ENCODE peak calls at places on chromosomes 16 and 17, in nine cellular contexts. A, S, R, V, D, I, B, L and F are unnamed samples.

GRCh38 chr16:2243031-2243528 is 6.8 kb downstream of the DNASE1L2 start:
- DNase-seq in A (no peak), S (no peak), R (no peak), V (no peak), D (no peak), I (no peak), B (no peak), L (no peak), F (no peak)

GRCh38 chr17:43220511-43221125 is 7.8 kb downstream of the CCDC200 start:
- DNase-seq in A (no peak), S (no peak), R (no peak), V (no peak), D (no peak), I (no peak), B (no peak), L (no peak), F (no peak)

GRCh38 chr16:87457724-87458423 is 35.0 kb downstream of the ZCCHC14 start:
- DNase-seq in A (no peak), S (peak), R (no peak), V (peak), D (peak), I (no peak), B (no peak), L (no peak), F (no peak)

GRCh38 chr17:61833536-61834203 is 29.7 kb downstream of the BRIP1 start:
- DNase-seq in A (no peak), S (no peak), R (no peak), V (no peak), D (peak), I (no peak), B (no peak), L (no peak), F (no peak)

GRCh38 chr17:34580685-34581445 is 1.5 kb downstream of the TMEM132E start:
- DNase-seq in A (no peak), S (no peak), R (no peak), V (no peak), D (peak), I (peak), B (no peak), L (no peak), F (no peak)

GRCh38 chr17:5418858-5419355 is 555 bp downstream of the NUP88 start:
- DNase-seq in A (peak), S (no peak), R (no peak), V (peak), D (peak), I (peak), B (no peak), L (peak), F (no peak)

GRCh38 chr17:41837761-41838538 is at the start of gene KLHL10:
- DNase-seq in A (no peak), S (no peak), R (no peak), V (no peak), D (no peak), I (no peak), B (no peak), L (no peak), F (no peak)

GRCh38 chr16:89575247-89576172 is at the start of gene CPNE7:
- DNase-seq in A (no peak), S (no peak), R (no peak), V (no peak), D (peak), I (peak), B (no peak), L (no peak), F (no peak)

GRCh38 chr16:77986021-77986420 is 36.3 kb upstream of the CLEC3A start:
- DNase-seq in A (no peak), S (no peak), R (no peak), V (no peak), D (no peak), I (no peak), B (no peak), L (no peak), F (no peak)

GRCh38 chr17:49715221-49715620 is 7.5 kb upstream of the SLC35B1 start:
- DNase-seq in A (no peak), S (no peak), R (no peak), V (peak), D (no peak), I (no peak), B (no peak), L (no peak), F (no peak)

GRCh38 chr17:49836111-49837030 is 11.5 kb downstream of the TAC4 start:
- DNase-seq in A (no peak), S (no peak), R (peak), V (no peak), D (peak), I (no peak), B (no peak), L (no peak), F (no peak)

GRCh38 chr16:12489362-12489761 is 314.3 kb downstream of the CPPED1 start:
- DNase-seq in A (no peak), S (no peak), R (no peak), V (no peak), D (no peak), I (no peak), B (no peak), L (no peak), F (no peak)

GRCh38 chr16:1771072-1771863 is at the start of gene NME3:
- DNase-seq in A (peak), S (peak), R (peak), V (peak), D (peak), I (peak), B (no peak), L (peak), F (peak)

GRCh38 chr17:63930951-63931575 is 1.1 kb downstream of the CD79B start:
- DNase-seq in A (peak), S (no peak), R (peak), V (no peak), D (peak), I (no peak), B (no peak), L (peak), F (peak)

GRCh38 chr16:70523621-70524405 is at the start of gene SF3B3:
- DNase-seq in A (peak), S (no peak), R (peak), V (peak), D (no peak), I (peak), B (peak), L (no peak), F (peak)

GRCh38 chr17:31392002-31392855 is 754 bp downstream of the RAB11FIP4 start:
- DNase-seq in A (no peak), S (no peak), R (peak), V (no peak), D (no peak), I (no peak), B (no peak), L (no peak), F (no peak)

GRCh38 chr17:79659376-79659775 is 48.5 kb upstream of the RBFOX3 start:
- DNase-seq in A (no peak), S (no peak), R (no peak), V (no peak), D (no peak), I (no peak), B (no peak), L (no peak), F (no peak)

GRCh38 chr17:48044851-48045250 is 3.3 kb upstream of the NFE2L1 start:
- DNase-seq in A (no peak), S (no peak), R (no peak), V (no peak), D (no peak), I (no peak), B (no peak), L (no peak), F (no peak)

GRCh38 chr16:81861915-81862314 is 82.8 kb downstream of the PLCG2 start:
- DNase-seq in A (no peak), S (no peak), R (no peak), V (no peak), D (no peak), I (no peak), B (no peak), L (no peak), F (no peak)

GRCh38 chr17:65552214-65552613 is 9.2 kb downstream of the AXIN2 start:
- DNase-seq in A (no peak), S (no peak), R (no peak), V (no peak), D (peak), I (no peak), B (no peak), L (no peak), F (no peak)

GRCh38 chr17:39178516-39178915 is 12.6 kb upstream of the ARL5C start:
- DNase-seq in A (no peak), S (no peak), R (no peak), V (no peak), D (peak), I (no peak), B (no peak), L (no peak), F (no peak)

GRCh38 chr17:35788504-35788998 is 6.9 kb downstream of the MMP28 start:
- DNase-seq in A (no peak), S (peak), R (peak), V (no peak), D (peak), I (no peak), B (no peak), L (no peak), F (no peak)

GRCh38 chr16:3120435-3120834 is 8.0 kb downstream of the ZNF205 start:
- DNase-seq in A (no peak), S (no peak), R (no peak), V (no peak), D (no peak), I (no peak), B (no peak), L (no peak), F (no peak)

GRCh38 chr17:43006639-43007551 is at the start of gene IFI35:
- DNase-seq in A (peak), S (peak), R (peak), V (peak), D (peak), I (peak), B (peak), L (peak), F (peak)

GRCh38 chr17:42784811-42785592 is 4.6 kb downstream of the WNK4 start:
- DNase-seq in A (no peak), S (no peak), R (no peak), V (no peak), D (no peak), I (no peak), B (no peak), L (no peak), F (no peak)

GRCh38 chr17:35725917-35726608 is 5.4 kb upstream of the RASL10B start:
- DNase-seq in A (no peak), S (no peak), R (no peak), V (no peak), D (peak), I (peak), B (no peak), L (no peak), F (no peak)

GRCh38 chr16:25403852-25404251 is 146.2 kb upstream of the ZKSCAN2 start:
- DNase-seq in A (no peak), S (no peak), R (no peak), V (no peak), D (no peak), I (no peak), B (no peak), L (no peak), F (no peak)

GRCh38 chr17:64502809-64503208 is 3.3 kb downstream of the DDX5 start:
- DNase-seq in A (no peak), S (no peak), R (no peak), V (no peak), D (no peak), I (no peak), B (no peak), L (no peak), F (no peak)

GRCh38 chr17:3415610-3416009 is 4.4 kb downstream of the OR3A3 start:
- DNase-seq in A (no peak), S (no peak), R (no peak), V (no peak), D (no peak), I (no peak), B (no peak), L (no peak), F (no peak)

GRCh38 chr16:78676351-78676750 is 576.9 kb downstream of the WWOX start:
- DNase-seq in A (no peak), S (no peak), R (no peak), V (no peak), D (no peak), I (no peak), B (no peak), L (no peak), F (no peak)

GRCh38 chr17:8164815-8165131 is 2.0 kb upstream of the VAMP2 start:
- DNase-seq in A (no peak), S (no peak), R (no peak), V (no peak), D (no peak), I (no peak), B (no peak), L (no peak), F (no peak)

GRCh38 chr17:27446569-27447301 is 9.5 kb upstream of the KSR1 start:
- DNase-seq in A (no peak), S (peak), R (no peak), V (no peak), D (peak), I (no peak), B (no peak), L (no peak), F (no peak)

GRCh38 chr16:351804-352520 is 561 bp downstream of the AXIN1 start:
- DNase-seq in A (peak), S (no peak), R (no peak), V (no peak), D (peak), I (peak), B (no peak), L (peak), F (no peak)

GRCh38 chr16:27242868-27243590 is 25.5 kb downstream of the NSMCE1 start:
- DNase-seq in A (no peak), S (peak), R (peak), V (no peak), D (peak), I (peak), B (no peak), L (no peak), F (no peak)

GRCh38 chr17:1197781-1198490 is 18.2 kb upstream of the ABR start:
- DNase-seq in A (peak), S (no peak), R (peak), V (no peak), D (peak), I (no peak), B (peak), L (peak), F (peak)

GRCh38 chr17:20264996-20265395 is 202.3 kb downstream of the LGALS9B start:
- DNase-seq in A (no peak), S (no peak), R (no peak), V (no peak), D (no peak), I (no peak), B (no peak), L (no peak), F (no peak)

GRCh38 chr16:14196011-14196410 is 124.9 kb downstream of the MRTFB start:
- DNase-seq in A (no peak), S (no peak), R (no peak), V (no peak), D (no peak), I (no peak), B (no peak), L (no peak), F (no peak)

GRCh38 chr17:4520881-4521600 is 22.4 kb downstream of the SPNS2 start:
- DNase-seq in A (no peak), S (no peak), R (no peak), V (no peak), D (no peak), I (no peak), B (no peak), L (no peak), F (no peak)

GRCh38 chr17:31535581-31535981 is 144.1 kb downstream of the RAB11FIP4 start:
- DNase-seq in A (no peak), S (no peak), R (no peak), V (no peak), D (no peak), I (no peak), B (no peak), L (no peak), F (no peak)